ENCODE peak calls at places on chromosome 15, in five cellular contexts. E is activated effector memory CD4-positive, alpha-beta T cell treated with anti-CD3 and anti-CD28 coated beads, Interleukin-2, amount 50 U/mL, for 16 hours; G is activated naive CD8-positive, alpha-beta T cell treated with anti-CD3 and anti-CD28 coated beads, Interleukin-2, amount 50 U/mL, for 24 hours; J is stimulated activated CD4-positive, alpha-beta T cell treated with anti-CD3 and anti-CD28 coated beads, TNF-alpha, amount 100 ng/mL, for 4 hours; I is iris pigment epithelial cell. L is an unnamed sample.

GRCh38 chr15:80480909-80481308 is 76.7 kb downstream of the ARNT2 start:
- DNase-seq in E (no peak), J (no peak), G (no peak), I (peak; percentile 87), L (no peak)

GRCh38 chr15:39459538-39459937 is 121.3 kb upstream of the THBS1 start:
- DNase-seq in I (peak; percentile 22), E (no peak), J (no peak), G (no peak), L (no peak)

GRCh38 chr15:29139072-29139471 is 130.6 kb downstream of the NSMCE3 start:
- DNase-seq in J (no peak), G (no peak), I (no peak), E (no peak), L (no peak)

GRCh38 chr15:75348034-75348562 is 1.3 kb downstream of the NEIL1 start:
- DNase-seq in E (no peak), I (no peak), G (no peak), J (no peak), L (no peak)

GRCh38 chr15:40460404-40460803 is 10.4 kb upstream of the CHST14 start:
- DNase-seq in G (no peak), I (no peak), E (no peak), J (no peak), L (no peak)

GRCh38 chr15:83747050-83747717 is 93.3 kb downstream of the ADAMTSL3 start:
- DNase-seq in J (no peak), I (peak; percentile 83), E (no peak), G (no peak), L (no peak)

GRCh38 chr15:98592136-98592535 is 56.2 kb upstream of the IGF1R start:
- DNase-seq in J (no peak), I (no peak), G (no peak), E (no peak), L (no peak)

GRCh38 chr15:58306591-58307312 is 125.0 kb upstream of the LIPC start:
- DNase-seq in I (peak; percentile 20), G (no peak), J (no peak), E (no peak), L (no peak)

GRCh38 chr15:31078461-31078860 is 23.1 kb downstream of the TRPM1 start:
- DNase-seq in G (no peak), E (no peak), J (no peak), I (no peak), L (no peak)

GRCh38 chr15:72197460-72198409 is at the start of gene GRAMD2A:
- DNase-seq in J (no peak), E (peak; percentile 71), I (peak; percentile 50), G (peak; percentile 54), L (no peak)

GRCh38 chr15:56227315-56227714 is 16.4 kb downstream of the RFX7 start:
- DNase-seq in G (no peak), I (no peak), J (no peak), E (no peak), L (no peak)

GRCh38 chr15:57727031-57727430 is 20.5 kb downstream of the POLR2M start:
- DNase-seq in E (no peak), G (no peak), J (no peak), I (no peak), L (no peak)

GRCh38 chr15:39235084-39235795 is 345.6 kb upstream of the THBS1 start:
- DNase-seq in I (peak; percentile 71), G (no peak), J (no peak), E (no peak), L (no peak)

GRCh38 chr15:83206971-83207621 is 527 bp downstream of the HDGFL3 start:
- DNase-seq in I (peak; percentile 32), G (peak; percentile 24), E (no peak), J (peak; percentile 2), L (no peak)

GRCh38 chr15:89184886-89185526 is 36.4 kb downstream of the RLBP1 start:
- DNase-seq in E (no peak), G (no peak), I (no peak), J (no peak), L (no peak)

GRCh38 chr15:32861741-32862140 is 143.9 kb downstream of the GREM1 start:
- DNase-seq in E (no peak), I (peak; percentile 88), G (no peak), J (no peak), L (no peak)

GRCh38 chr15:84907731-84908130 is 23.3 kb downstream of the SLC28A1 start:
- DNase-seq in G (no peak), E (no peak), J (no peak), I (no peak), L (no peak)

GRCh38 chr15:66023322-66023972 is 154.2 kb downstream of the RAB11A start:
- DNase-seq in G (no peak), J (no peak), I (no peak), E (no peak), L (no peak)

GRCh38 chr15:88835646-88836045 is 32.4 kb downstream of the ACAN start:
- DNase-seq in J (no peak), I (peak; percentile 17), G (no peak), E (no peak), L (no peak)

GRCh38 chr15:82715003-82715402 is 5.3 kb upstream of the AP3B2 start:
- DNase-seq in I (no peak), J (no peak), G (no peak), E (no peak), L (no peak)

GRCh38 chr15:80999623-81000036 is 1.1 kb upstream of the TLNRD1 start:
- DNase-seq in G (peak; percentile 69), J (no peak), I (no peak), E (peak; percentile 84), L (no peak)

GRCh38 chr15:39908186-39908585 is 11.9 kb downstream of the GPR176 start:
- DNase-seq in I (peak; percentile 95), G (no peak), J (no peak), E (no peak), L (no peak)

GRCh38 chr15:38683382-38684242 is 119.0 kb upstream of the RASGRP1 start:
- DNase-seq in J (no peak), E (peak; percentile 88), G (peak; percentile 75), I (peak; percentile 49), L (peak; percentile 47)

GRCh38 chr15:77974098-77974414 is 103.5 kb downstream of the TBC1D2B start:
- DNase-seq in G (no peak), E (peak; percentile 59), J (no peak), I (peak; percentile 45), L (no peak)

GRCh38 chr15:46177219-46177618 is 542.4 kb downstream of the SQOR start:
- DNase-seq in E (no peak), G (no peak), J (no peak), I (no peak), L (no peak)

GRCh38 chr15:79957741-79958140 is 13.3 kb downstream of the BCL2A1 start:
- DNase-seq in E (no peak), J (no peak), I (peak; percentile 67), G (no peak), L (no peak)

GRCh38 chr15:91867581-91868026 is 14.1 kb downstream of the SLCO3A1 start:
- DNase-seq in E (no peak), J (no peak), I (peak; percentile 39), G (no peak), L (no peak)

GRCh38 chr15:25689592-25689991 is 173.5 kb downstream of the ATP10A start:
- DNase-seq in G (no peak), I (no peak), E (no peak), J (no peak), L (no peak)

GRCh38 chr15:37056168-37056893 is 44.0 kb downstream of the MEIS2 start:
- DNase-seq in J (no peak), I (no peak), G (no peak), E (no peak), L (no peak)

GRCh38 chr15:90918835-90919234 is 13.5 kb downstream of the HDDC3 start:
- DNase-seq in E (no peak), G (no peak), J (no peak), I (no peak), L (no peak)

GRCh38 chr15:38193496-38193895 is 59.1 kb upstream of the SPRED1 start:
- DNase-seq in I (peak; percentile 18), J (no peak), G (no peak), E (no peak), L (no peak)

GRCh38 chr15:70605606-70606410 is 157.6 kb downstream of the UACA start:
- DNase-seq in G (no peak), I (peak; percentile 73), E (no peak), J (no peak), L (no peak)

GRCh38 chr15:26038693-26039092 is 175.6 kb upstream of the ATP10A start:
- DNase-seq in J (no peak), G (no peak), E (no peak), I (no peak), L (no peak)

GRCh38 chr15:98715401-98715800 is 67.1 kb downstream of the IGF1R start:
- DNase-seq in G (no peak), E (no peak), I (no peak), J (no peak), L (no peak)

L was measured in T-helper 17 cell.